ENCODE peak calls at places on chromosomes 5 and 9, in eight cellular contexts. S, E, U, N, T, V, X and J are unnamed samples.

GRCh38 chr5:29001666-29002065 is 1963.3 kb upstream of the CDH9 start:
- DNase-seq in S (no peak), E (no peak), U (no peak), N (no peak), T (no peak), V (no peak), X (no peak), J (no peak)

GRCh38 chr9:129650680-129651235 is 8.8 kb upstream of the ASB6 start:
- DNase-seq in S (no peak), E (no peak), U (no peak), N (no peak), T (peak), V (no peak), X (no peak), J (no peak)

GRCh38 chr5:6730407-6730806 is 17.2 kb downstream of the TENT4A start:
- DNase-seq in S (no peak), E (no peak), U (no peak), N (peak), T (no peak), V (no peak), X (no peak), J (no peak)

GRCh38 chr9:128254855-128255759 is 20.7 kb downstream of the GOLGA2 start:
- DNase-seq in S (no peak), E (no peak), U (peak), N (peak), T (peak), V (no peak), X (peak), J (peak)

GRCh38 chr9:107639426-107639825 is 149.9 kb upstream of the KLF4 start:
- DNase-seq in S (no peak), E (no peak), U (no peak), N (no peak), T (peak), V (no peak), X (no peak), J (no peak)

GRCh38 chr5:141528401-141528984 is 39.6 kb downstream of the PCDHGC5 start:
- DNase-seq in S (peak), E (no peak), U (no peak), N (no peak), T (peak), V (no peak), X (peak), J (no peak)

GRCh38 chr5:143168877-143169810 is 234.3 kb downstream of the NR3C1 start:
- DNase-seq in S (no peak), E (no peak), U (no peak), N (no peak), T (no peak), V (no peak), X (no peak), J (no peak)

GRCh38 chr9:135060461-135061116 is 26.9 kb upstream of the OLFM1 start:
- DNase-seq in S (no peak), E (no peak), U (no peak), N (no peak), T (no peak), V (no peak), X (no peak), J (no peak)

GRCh38 chr9:71001780-71002386 is 119.5 kb downstream of the TRPM3 start:
- DNase-seq in S (no peak), E (no peak), U (no peak), N (no peak), T (peak), V (no peak), X (peak), J (peak)

GRCh38 chr5:43643327-43643726 is 40.3 kb downstream of the NNT start:
- DNase-seq in S (no peak), E (no peak), U (no peak), N (no peak), T (peak), V (no peak), X (no peak), J (no peak)

GRCh38 chr9:114387678-114388431 is at the start of gene AKNA:
- DNase-seq in S (peak), E (peak), U (peak), N (peak), T (peak), V (peak), X (peak), J (peak)

GRCh38 chr9:9117866-9118265 is 1318.3 kb upstream of the DMAC1 start:
- DNase-seq in S (no peak), E (no peak), U (no peak), N (no peak), T (no peak), V (no peak), X (no peak), J (no peak)

GRCh38 chr5:63719147-63719546 is 243.1 kb downstream of the HTR1A start:
- DNase-seq in S (no peak), E (no peak), U (no peak), N (no peak), T (no peak), V (no peak), X (no peak), J (no peak)

GRCh38 chr9:137422668-137423000 is 328 bp downstream of the EXD3 start:
- DNase-seq in S (no peak), E (no peak), U (no peak), N (peak), T (peak), V (no peak), X (peak), J (peak)

GRCh38 chr9:112562235-112562958 is 75.8 kb downstream of the KIAA1958 start:
- DNase-seq in S (no peak), E (no peak), U (no peak), N (no peak), T (no peak), V (no peak), X (no peak), J (no peak)

GRCh38 chr9:127816362-127816725 is 13.7 kb downstream of the FPGS start:
- DNase-seq in S (no peak), E (no peak), U (no peak), N (no peak), T (no peak), V (no peak), X (no peak), J (no peak)

GRCh38 chr5:124677376-124677998 is 69.0 kb downstream of the ZNF608 start:
- DNase-seq in S (no peak), E (no peak), U (no peak), N (no peak), T (peak), V (no peak), X (no peak), J (no peak)

GRCh38 chr5:179866241-179867078 is 7.8 kb upstream of the MRNIP start:
- DNase-seq in S (no peak), E (no peak), U (no peak), N (peak), T (no peak), V (no peak), X (no peak), J (no peak)

GRCh38 chr9:94918038-94918753 is 191.7 kb downstream of the AOPEP start:
- DNase-seq in S (no peak), E (no peak), U (no peak), N (no peak), T (no peak), V (no peak), X (no peak), J (peak)

GRCh38 chr5:51983161-51983560 is 599.9 kb downstream of the ISL1 start:
- DNase-seq in S (no peak), E (no peak), U (no peak), N (no peak), T (no peak), V (no peak), X (no peak), J (peak)

GRCh38 chr9:36572515-36573418 is at the start of gene MELK:
- DNase-seq in S (peak), E (peak), U (peak), N (peak), T (peak), V (peak), X (peak), J (peak)

GRCh38 chr5:176359658-176360057 is 1.9 kb downstream of the KIAA1191 start:
- DNase-seq in S (no peak), E (no peak), U (no peak), N (no peak), T (peak), V (no peak), X (no peak), J (no peak)

GRCh38 chr5:127705120-127705892 is 2.1 kb downstream of the CCDC192 start:
- DNase-seq in S (peak), E (no peak), U (no peak), N (no peak), T (peak), V (peak), X (no peak), J (peak)

GRCh38 chr5:116144103-116144502 is 59.3 kb downstream of the COMMD10 start:
- DNase-seq in S (no peak), E (no peak), U (no peak), N (no peak), T (peak), V (no peak), X (no peak), J (no peak)

GRCh38 chr5:149732500-149733128 is 2.5 kb downstream of the PPARGC1B start:
- DNase-seq in S (no peak), E (no peak), U (no peak), N (no peak), T (peak), V (no peak), X (no peak), J (peak)

GRCh38 chr9:119951090-119951489 is 581.9 kb upstream of the BRINP1 start:
- DNase-seq in S (peak), E (no peak), U (no peak), N (no peak), T (no peak), V (peak), X (no peak), J (no peak)